ENCODE peak calls at places on chromosomes 4 and X, in five cellular contexts. One of them, this sample, is unnamed.

GRCh38 chrX:21493226-21493850 is 119.1 kb downstream of the CNKSR2 start:
- DNase-seq in mammary epithelial cell: peak
- DNase-seq in activated B cell treated with CpG ODN at 0.5 μM for 24 hours: no peak
- DNase-seq in lower leg skin: no peak
- DNase-seq in astrocyte: peak
- DNase-seq in this sample: no peak

GRCh38 chr4:11843340-11843739 is 414.6 kb upstream of the HS3ST1 start:
- DNase-seq in mammary epithelial cell: no peak
- DNase-seq in activated B cell treated with CpG ODN at 0.5 μM for 24 hours: no peak
- DNase-seq in lower leg skin: no peak
- DNase-seq in astrocyte: no peak
- DNase-seq in this sample: no peak

GRCh38 chr4:124939908-124940307 is 227.4 kb upstream of the ANKRD50 start:
- DNase-seq in mammary epithelial cell: peak
- DNase-seq in activated B cell treated with CpG ODN at 0.5 μM for 24 hours: no peak
- DNase-seq in lower leg skin: no peak
- DNase-seq in astrocyte: no peak
- DNase-seq in this sample: no peak

GRCh38 chr4:160877087-160877790 is 1286.6 kb downstream of the FSTL5 start:
- DNase-seq in mammary epithelial cell: no peak
- DNase-seq in activated B cell treated with CpG ODN at 0.5 μM for 24 hours: no peak
- DNase-seq in lower leg skin: no peak
- DNase-seq in astrocyte: peak
- DNase-seq in this sample: no peak

GRCh38 chrX:8927066-8927465 is 106.9 kb downstream of the FAM9B start:
- DNase-seq in mammary epithelial cell: no peak
- DNase-seq in activated B cell treated with CpG ODN at 0.5 μM for 24 hours: no peak
- DNase-seq in lower leg skin: no peak
- DNase-seq in astrocyte: no peak
- DNase-seq in this sample: no peak

GRCh38 chrX:110123331-110123782 is 120.4 kb downstream of the TMEM164 start:
- DNase-seq in mammary epithelial cell: no peak
- DNase-seq in activated B cell treated with CpG ODN at 0.5 μM for 24 hours: no peak
- DNase-seq in lower leg skin: no peak
- DNase-seq in astrocyte: no peak
- DNase-seq in this sample: no peak

GRCh38 chrX:150990910-150991309 is 7.8 kb downstream of the HMGB3 start:
- DNase-seq in mammary epithelial cell: no peak
- DNase-seq in activated B cell treated with CpG ODN at 0.5 μM for 24 hours: no peak
- DNase-seq in lower leg skin: no peak
- DNase-seq in astrocyte: no peak
- DNase-seq in this sample: no peak

GRCh38 chrX:66731398-66731797 is 92.5 kb upstream of the EDA2R start:
- DNase-seq in mammary epithelial cell: peak
- DNase-seq in activated B cell treated with CpG ODN at 0.5 μM for 24 hours: no peak
- DNase-seq in lower leg skin: no peak
- DNase-seq in astrocyte: peak
- DNase-seq in this sample: peak

GRCh38 chr4:26217961-26218676 is 102.7 kb upstream of the RBPJ start:
- DNase-seq in mammary epithelial cell: no peak
- DNase-seq in activated B cell treated with CpG ODN at 0.5 μM for 24 hours: no peak
- DNase-seq in lower leg skin: peak
- DNase-seq in astrocyte: no peak
- DNase-seq in this sample: no peak

GRCh38 chr4:145840162-145840768 is 98.4 kb downstream of the ZNF827 start:
- DNase-seq in mammary epithelial cell: peak
- DNase-seq in activated B cell treated with CpG ODN at 0.5 μM for 24 hours: no peak
- DNase-seq in lower leg skin: no peak
- DNase-seq in astrocyte: peak
- DNase-seq in this sample: peak

GRCh38 chr4:7204656-7205387 is 12.5 kb downstream of the SORCS2 start:
- DNase-seq in mammary epithelial cell: no peak
- DNase-seq in activated B cell treated with CpG ODN at 0.5 μM for 24 hours: no peak
- DNase-seq in lower leg skin: no peak
- DNase-seq in astrocyte: no peak
- DNase-seq in this sample: no peak

GRCh38 chrX:109774706-109775105 is 41.6 kb upstream of the ACSL4 start:
- DNase-seq in mammary epithelial cell: peak
- DNase-seq in activated B cell treated with CpG ODN at 0.5 μM for 24 hours: no peak
- DNase-seq in lower leg skin: no peak
- DNase-seq in astrocyte: peak
- DNase-seq in this sample: peak

GRCh38 chr4:126954537-126955291 is 678.0 kb upstream of the INTU start:
- DNase-seq in mammary epithelial cell: no peak
- DNase-seq in activated B cell treated with CpG ODN at 0.5 μM for 24 hours: no peak
- DNase-seq in lower leg skin: no peak
- DNase-seq in astrocyte: no peak
- DNase-seq in this sample: no peak

GRCh38 chr4:30718021-30718888 is 1.9 kb upstream of the PCDH7 start:
- DNase-seq in mammary epithelial cell: peak
- DNase-seq in activated B cell treated with CpG ODN at 0.5 μM for 24 hours: no peak
- DNase-seq in lower leg skin: no peak
- DNase-seq in astrocyte: peak
- DNase-seq in this sample: no peak

GRCh38 chr4:48667148-48667547 is 112.9 kb downstream of the FRYL start:
- DNase-seq in mammary epithelial cell: no peak
- DNase-seq in activated B cell treated with CpG ODN at 0.5 μM for 24 hours: no peak
- DNase-seq in lower leg skin: no peak
- DNase-seq in astrocyte: no peak
- DNase-seq in this sample: no peak

GRCh38 chrX:124208675-124209074 is 123.8 kb upstream of the TEX13D start:
- DNase-seq in mammary epithelial cell: no peak
- DNase-seq in activated B cell treated with CpG ODN at 0.5 μM for 24 hours: no peak
- DNase-seq in lower leg skin: no peak
- DNase-seq in astrocyte: no peak
- DNase-seq in this sample: no peak

GRCh38 chr4:87209696-87210095 is 10.7 kb downstream of the KLHL8 start:
- DNase-seq in mammary epithelial cell: no peak
- DNase-seq in activated B cell treated with CpG ODN at 0.5 μM for 24 hours: peak
- DNase-seq in lower leg skin: peak
- DNase-seq in astrocyte: no peak
- DNase-seq in this sample: no peak

GRCh38 chr4:25843340-25844097 is 19.3 kb downstream of the SEL1L3 start:
- DNase-seq in mammary epithelial cell: no peak
- DNase-seq in activated B cell treated with CpG ODN at 0.5 μM for 24 hours: no peak
- DNase-seq in lower leg skin: no peak
- DNase-seq in astrocyte: no peak
- DNase-seq in this sample: no peak

GRCh38 chr4:180292339-180292738 is 1950.9 kb upstream of the TENM3 start:
- DNase-seq in mammary epithelial cell: no peak
- DNase-seq in activated B cell treated with CpG ODN at 0.5 μM for 24 hours: no peak
- DNase-seq in lower leg skin: no peak
- DNase-seq in astrocyte: no peak
- DNase-seq in this sample: no peak

DNA sequence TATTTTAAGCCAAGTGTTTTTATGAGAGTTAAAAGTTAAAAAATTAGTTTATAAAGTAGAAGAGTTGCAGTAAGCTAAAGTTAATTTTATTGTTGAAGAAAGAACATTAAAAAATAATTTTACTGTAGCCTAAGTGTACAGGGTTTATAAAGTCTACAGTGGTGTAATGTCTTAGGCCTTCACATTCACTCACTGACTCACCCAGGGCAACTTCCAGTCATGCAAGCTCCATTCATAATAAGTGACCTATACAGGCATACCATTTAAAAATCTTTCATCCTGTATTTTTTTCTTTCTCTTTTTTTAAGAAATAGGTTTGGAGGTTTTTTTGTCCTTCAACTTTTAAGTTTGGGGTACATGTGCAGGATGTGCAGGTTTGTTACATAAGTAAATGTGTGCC is 87.9 kb upstream of the NR3C2 start:
- DNase-seq in mammary epithelial cell: no peak
- DNase-seq in activated B cell treated with CpG ODN at 0.5 μM for 24 hours: no peak
- DNase-seq in lower leg skin: no peak
- DNase-seq in astrocyte: no peak
- DNase-seq in this sample: no peak
- TF ChIP-seq CTCF in mammary epithelial cell: no peak
- TF ChIP-seq CTCF in activated B cell treated with CpG ODN at 0.5 μM for 24 hours: no peak
- TF ChIP-seq CTCF in lower leg skin: no peak
- TF ChIP-seq CTCF in astrocyte: no peak
- TF ChIP-seq CTCF in this sample: no peak

DNA sequence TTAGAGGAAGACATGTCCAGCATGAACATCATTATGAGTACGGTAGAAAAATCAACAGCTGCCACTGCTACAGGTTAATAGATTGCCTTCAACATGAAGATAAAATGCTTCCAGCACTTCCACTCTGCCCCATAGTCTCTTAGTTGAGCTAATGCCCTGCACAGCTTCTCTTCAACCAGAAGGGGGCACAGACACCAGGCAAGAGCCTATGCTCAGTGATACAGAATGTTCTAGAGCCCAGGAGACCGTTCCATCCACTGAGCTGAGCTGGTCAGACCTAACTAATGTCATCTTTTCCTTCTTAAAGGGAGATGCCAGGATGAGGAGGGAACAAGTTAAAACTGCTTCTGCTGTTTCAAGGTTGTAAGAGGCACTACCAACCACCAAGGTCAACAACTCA is 42.2 kb downstream of the SMIM10L2A start:
- DNase-seq in mammary epithelial cell: no peak
- DNase-seq in activated B cell treated with CpG ODN at 0.5 μM for 24 hours: no peak
- DNase-seq in lower leg skin: no peak
- DNase-seq in astrocyte: no peak
- DNase-seq in this sample: no peak
- TF ChIP-seq CTCF in mammary epithelial cell: peak
- TF ChIP-seq CTCF in activated B cell treated with CpG ODN at 0.5 μM for 24 hours: no peak
- TF ChIP-seq CTCF in lower leg skin: no peak
- TF ChIP-seq CTCF in astrocyte: no peak
- TF ChIP-seq CTCF in this sample: peak

GRCh38 chrX:13084611-13085010 is 40.2 kb upstream of the FAM9C start:
- DNase-seq in mammary epithelial cell: no peak
- DNase-seq in activated B cell treated with CpG ODN at 0.5 μM for 24 hours: no peak
- DNase-seq in lower leg skin: no peak
- DNase-seq in astrocyte: no peak
- DNase-seq in this sample: no peak

GRCh38 chrX:13081385-13082285 is 37.2 kb upstream of the FAM9C start:
- DNase-seq in mammary epithelial cell: no peak
- DNase-seq in activated B cell treated with CpG ODN at 0.5 μM for 24 hours: no peak
- DNase-seq in lower leg skin: no peak
- DNase-seq in astrocyte: no peak
- DNase-seq in this sample: no peak

GRCh38 chrX:13085533-13085932 is 41.1 kb upstream of the FAM9C start:
- DNase-seq in mammary epithelial cell: no peak
- DNase-seq in activated B cell treated with CpG ODN at 0.5 μM for 24 hours: no peak
- DNase-seq in lower leg skin: no peak
- DNase-seq in astrocyte: no peak
- DNase-seq in this sample: no peak

GRCh38 chrX:13080128-13080795 is 35.8 kb upstream of the FAM9C start:
- DNase-seq in mammary epithelial cell: no peak
- DNase-seq in activated B cell treated with CpG ODN at 0.5 μM for 24 hours: no peak
- DNase-seq in lower leg skin: no peak
- DNase-seq in astrocyte: no peak
- DNase-seq in this sample: no peak

DNA sequence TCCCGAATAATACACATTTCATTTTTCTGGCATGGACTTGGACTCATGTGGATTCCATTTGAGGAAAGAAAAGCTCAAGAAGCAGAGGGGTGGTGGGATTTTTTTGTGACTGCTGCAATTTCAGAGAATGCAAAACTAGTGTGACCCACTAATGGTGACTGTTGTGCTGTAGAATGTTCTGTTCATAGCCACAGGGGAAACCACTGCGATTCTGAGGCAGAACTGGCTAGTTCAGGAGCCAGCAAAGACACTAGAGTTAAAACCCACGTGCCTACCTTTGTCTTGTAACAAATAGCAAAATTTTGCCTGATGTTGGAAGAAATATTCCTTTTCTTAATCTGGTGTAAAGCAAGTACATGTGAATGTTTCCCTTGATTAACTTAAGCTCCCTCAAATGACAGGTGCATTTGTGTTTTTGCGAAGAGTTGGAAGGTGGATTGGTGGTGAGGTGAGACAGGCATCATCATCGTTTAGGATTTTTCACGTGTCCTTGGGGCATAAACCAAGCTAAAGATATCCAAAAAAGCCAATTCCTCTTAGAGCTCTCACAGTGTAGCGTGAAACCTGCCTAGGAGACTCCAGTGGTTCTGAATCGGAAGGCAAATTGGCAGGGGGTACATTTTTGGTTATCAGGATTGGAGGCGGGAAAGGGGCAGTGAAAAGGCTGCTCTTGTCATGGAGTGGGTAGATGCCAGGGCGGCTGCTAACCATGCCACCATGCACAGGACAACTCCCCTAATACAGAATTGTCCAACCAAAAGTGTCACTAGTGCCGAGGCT is 38.1 kb upstream of the FAM9C start:
- DNase-seq in mammary epithelial cell: no peak
- DNase-seq in activated B cell treated with CpG ODN at 0.5 μM for 24 hours: no peak
- DNase-seq in lower leg skin: no peak
- DNase-seq in astrocyte: no peak
- DNase-seq in this sample: no peak
- TF ChIP-seq CTCF in mammary epithelial cell: no peak
- TF ChIP-seq CTCF in activated B cell treated with CpG ODN at 0.5 μM for 24 hours: no peak
- TF ChIP-seq CTCF in lower leg skin: no peak
- TF ChIP-seq CTCF in astrocyte: no peak
- TF ChIP-seq CTCF in this sample: no peak

GRCh38 chrX:137171626-137172025 is 137.8 kb upstream of the GPR101 start:
- DNase-seq in mammary epithelial cell: no peak
- DNase-seq in activated B cell treated with CpG ODN at 0.5 μM for 24 hours: no peak
- DNase-seq in lower leg skin: no peak
- DNase-seq in astrocyte: no peak
- DNase-seq in this sample: no peak

GRCh38 chrX:137164329-137164728 is 130.5 kb upstream of the GPR101 start:
- DNase-seq in mammary epithelial cell: no peak
- DNase-seq in activated B cell treated with CpG ODN at 0.5 μM for 24 hours: no peak
- DNase-seq in lower leg skin: no peak
- DNase-seq in astrocyte: no peak
- DNase-seq in this sample: no peak

DNA sequence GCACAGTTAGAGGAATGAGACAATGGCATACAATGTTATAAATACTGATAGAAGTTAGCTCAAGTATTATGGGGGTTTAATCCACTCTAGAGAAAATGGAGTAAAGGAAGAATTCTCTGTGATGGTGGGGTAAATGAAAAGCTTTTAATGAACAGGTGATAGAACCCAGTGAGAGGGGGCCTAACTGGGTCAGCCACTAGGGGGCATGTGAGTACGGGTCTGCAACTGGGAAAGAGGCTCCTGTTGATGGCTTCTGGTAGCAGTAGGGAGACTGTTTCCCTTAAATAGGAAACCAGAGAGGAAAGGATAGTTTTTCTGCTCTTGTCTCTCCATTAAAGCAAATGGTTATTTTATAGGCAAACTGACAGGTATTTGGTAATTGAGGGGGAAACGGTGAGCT is 132.8 kb upstream of the GPR101 start:
- DNase-seq in mammary epithelial cell: no peak
- DNase-seq in activated B cell treated with CpG ODN at 0.5 μM for 24 hours: no peak
- DNase-seq in lower leg skin: no peak
- DNase-seq in astrocyte: no peak
- DNase-seq in this sample: no peak
- TF ChIP-seq CTCF in mammary epithelial cell: no peak
- TF ChIP-seq CTCF in activated B cell treated with CpG ODN at 0.5 μM for 24 hours: no peak
- TF ChIP-seq CTCF in lower leg skin: no peak
- TF ChIP-seq CTCF in astrocyte: peak
- TF ChIP-seq CTCF in this sample: no peak